ENCODE peak calls at places on chromosome 19, in six cellular contexts. T is H1; I is ovary; G is heart right ventricle; C is CD8-positive, alpha-beta T cell; O is breast epithelium. K is an unnamed sample.

GRCh38 chr19:58558623-58559274 is 338 bp upstream of the UBE2M start:
- DNase-seq in O (peak), T (peak), G (peak), C (peak), I (peak), K (peak)

GRCh38 chr19:33156354-33156753 is 24.4 kb downstream of the WDR88 start:
- DNase-seq in O (no peak), T (no peak), I (no peak), G (no peak), C (no peak), K (no peak)

GRCh38 chr19:17328517-17329060 is 6.1 kb downstream of the ANO8 start:
- DNase-seq in G (no peak), T (peak), I (no peak), C (no peak), O (no peak), K (no peak)

GRCh38 chr19:16645140-16645539 is 14.8 kb downstream of the SMIM7 start:
- DNase-seq in G (no peak), T (no peak), C (no peak), O (no peak), I (no peak), K (no peak)

GRCh38 chr19:51354103-51354741 is 12.0 kb downstream of the ETFB start:
- DNase-seq in T (no peak), C (no peak), I (no peak), G (no peak), O (no peak), K (peak)

GRCh38 chr19:3975637-3976087 is 4.8 kb upstream of the DAPK3 start:
- DNase-seq in I (no peak), O (no peak), G (no peak), T (peak), C (no peak), K (no peak)

GRCh38 chr19:29812080-29812880 is 489 bp downstream of the CCNE1 start:
- DNase-seq in C (no peak), I (peak), G (peak), O (no peak), T (peak), K (no peak)

GRCh38 chr19:37817180-37817911 is 38.0 kb upstream of the ZNF573 start:
- DNase-seq in G (peak), C (peak), T (peak), I (peak), O (peak), K (peak)

GRCh38 chr19:29810504-29810871 is 1.3 kb upstream of the CCNE1 start:
- DNase-seq in T (no peak), O (no peak), I (peak), G (no peak), C (no peak), K (no peak)

GRCh38 chr19:21587549-21587948 is 82.1 kb downstream of the ZNF429 start:
- DNase-seq in O (no peak), C (no peak), I (no peak), G (no peak), T (no peak), K (no peak)

GRCh38 chr19:29583196-29584006 is 22.7 kb upstream of the POP4 start:
- DNase-seq in O (no peak), I (no peak), T (no peak), G (no peak), C (no peak), K (no peak)

GRCh38 chr19:38319421-38320258 is at the start of gene KCNK6:
- DNase-seq in C (peak), O (peak), G (peak), T (peak), I (peak), K (peak)

GRCh38 chr19:35557539-35558399 is 5.7 kb downstream of the ATP4A start:
- DNase-seq in I (peak), O (peak), T (peak), G (peak), C (peak), K (peak)

GRCh38 chr19:55537741-55538111 is 793 bp upstream of the SBK2 start:
- DNase-seq in G (no peak), O (no peak), C (no peak), I (no peak), T (no peak), K (no peak)

GRCh38 chr19:38699647-38700349 is 44.5 kb downstream of the CAPN12 start:
- DNase-seq in T (no peak), C (no peak), O (no peak), G (no peak), I (no peak), K (no peak)

GRCh38 chr19:31214086-31214485 is 135.2 kb downstream of the TSHZ3 start:
- DNase-seq in T (no peak), I (no peak), G (peak), C (peak), O (peak), K (no peak)

GRCh38 chr19:51572908-51573307 is 1.8 kb downstream of the ZNF175 start:
- DNase-seq in C (no peak), O (no peak), G (no peak), I (no peak), T (no peak), K (no peak)

GRCh38 chr19:38267780-38268430 is 3.5 kb downstream of the SPINT2 start:
- DNase-seq in I (no peak), O (peak), C (no peak), T (no peak), G (no peak), K (peak)

GRCh38 chr19:3351702-3352447 is 14.5 kb upstream of the NFIC start:
- DNase-seq in C (no peak), G (no peak), O (no peak), I (no peak), T (no peak), K (no peak)

GRCh38 chr19:3129112-3129511 is 6.7 kb upstream of the GNA15 start:
- DNase-seq in O (no peak), T (no peak), C (no peak), I (no peak), G (no peak), K (no peak)

GRCh38 chr19:4575978-4576933 is 16.8 kb upstream of the SEMA6B start:
- DNase-seq in T (peak), G (peak), O (peak), C (peak), I (peak), K (peak)

GRCh38 chr19:18596752-18597157 is 8.2 kb downstream of the REX1BD start:
- DNase-seq in C (no peak), T (peak), O (no peak), I (peak), G (peak), K (peak)

GRCh38 chr19:3479819-3480215 is 508 bp downstream of the SMIM24 start:
- DNase-seq in O (no peak), T (peak), G (no peak), I (no peak), C (peak), K (peak)

GRCh38 chr19:8429044-8429443 is 15.7 kb upstream of the HNRNPM start:
- DNase-seq in T (no peak), O (no peak), C (no peak), G (no peak), I (no peak), K (no peak)

GRCh38 chr19:55688422-55689218 is 13.6 kb downstream of the EPN1 start:
- DNase-seq in T (no peak), G (no peak), I (peak), C (no peak), O (no peak), K (peak)

GRCh38 chr19:22606954-22607652 is 27.0 kb upstream of the ZNF492 start:
- DNase-seq in C (no peak), T (no peak), O (no peak), I (no peak), G (no peak), K (no peak)

GRCh38 chr19:38951187-38951586 is 20.4 kb downstream of the MRPS12 start:
- DNase-seq in C (no peak), T (no peak), I (no peak), G (no peak), O (no peak), K (no peak)

GRCh38 chr19:14511245-14511625 is 7.0 kb downstream of the DNAJB1 start:
- DNase-seq in G (no peak), O (no peak), T (no peak), I (no peak), C (no peak), K (peak)
- H3K27ac ChIP-seq in G (peak), O (no peak), T (no peak), I (no peak), C (no peak), K (no peak)

GRCh38 chr19:47239610-47240296 is 8.8 kb upstream of the BBC3 start:
- DNase-seq in C (peak), O (peak), G (peak), T (peak), I (no peak), K (peak)
- H3K4me3 ChIP-seq in C (peak), O (peak), G (peak), T (peak), I (peak), K (peak)

GRCh38 chr19:48637449-48637947 is 319 bp upstream of the DBP start:
- DNase-seq in G (peak), O (peak), T (peak), C (peak), I (peak), K (peak)

GRCh38 chr19:48636859-48637448 is at the start of gene DBP:
- DNase-seq in O (peak), C (no peak), T (peak), I (no peak), G (no peak), K (no peak)

GRCh38 chr19:48639483-48640375 is 2.5 kb upstream of the DBP start:
- DNase-seq in T (no peak), C (no peak), I (no peak), O (no peak), G (no peak), K (no peak)

GRCh38 chr19:48638831-48639381 is 1.7 kb upstream of the DBP start:
- DNase-seq in O (peak), G (no peak), I (no peak), C (no peak), T (peak), K (no peak)

DNA sequence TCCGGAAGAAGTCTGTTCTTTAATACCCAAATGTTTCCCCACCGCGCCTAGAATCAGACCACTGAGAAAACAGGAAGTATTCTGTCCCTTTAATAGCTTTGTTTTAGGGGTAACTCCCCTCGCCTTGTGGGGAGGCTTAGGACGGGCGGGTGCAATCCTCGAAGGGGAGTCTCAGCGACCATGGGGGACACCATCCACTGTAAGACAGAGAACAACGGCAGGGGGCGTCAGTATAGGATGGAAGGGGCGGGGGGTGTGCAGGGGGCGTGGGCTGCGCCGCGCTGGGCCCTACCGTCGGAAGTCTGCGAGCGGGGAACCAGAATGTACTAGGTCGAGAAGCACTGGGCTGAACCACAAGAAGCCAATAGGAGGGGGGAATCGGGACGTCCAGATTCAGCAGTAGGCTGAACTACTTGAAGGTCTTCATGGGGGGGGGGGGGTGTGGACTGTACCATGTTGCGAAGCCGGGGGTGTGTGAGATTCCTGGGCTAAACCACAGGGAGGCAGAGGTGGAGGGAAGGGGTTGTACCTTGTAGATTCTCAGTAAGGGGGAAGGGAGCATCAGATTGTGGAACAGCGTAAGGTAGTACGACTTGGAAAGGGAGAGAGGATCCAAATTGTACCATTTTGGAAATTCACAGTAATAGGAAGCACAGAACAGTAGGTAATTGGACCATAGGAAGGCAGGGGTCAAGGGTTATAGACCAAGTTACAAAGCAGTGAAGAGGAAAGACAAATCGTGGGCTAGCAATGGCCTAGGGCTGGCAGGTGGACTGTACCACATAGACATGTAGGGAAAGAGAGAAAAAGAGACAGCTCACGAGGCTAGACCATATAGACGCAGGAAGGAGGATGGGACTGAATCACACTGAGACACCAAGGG is 1.0 kb upstream of the DBP start:
- DNase-seq in C (peak), O (peak), G (peak), I (peak), T (peak), K (peak)
- TF ChIP-seq CTCF in C (no peak), O (peak), G (no peak), I (peak), T (no peak), K (no peak)

DNA sequence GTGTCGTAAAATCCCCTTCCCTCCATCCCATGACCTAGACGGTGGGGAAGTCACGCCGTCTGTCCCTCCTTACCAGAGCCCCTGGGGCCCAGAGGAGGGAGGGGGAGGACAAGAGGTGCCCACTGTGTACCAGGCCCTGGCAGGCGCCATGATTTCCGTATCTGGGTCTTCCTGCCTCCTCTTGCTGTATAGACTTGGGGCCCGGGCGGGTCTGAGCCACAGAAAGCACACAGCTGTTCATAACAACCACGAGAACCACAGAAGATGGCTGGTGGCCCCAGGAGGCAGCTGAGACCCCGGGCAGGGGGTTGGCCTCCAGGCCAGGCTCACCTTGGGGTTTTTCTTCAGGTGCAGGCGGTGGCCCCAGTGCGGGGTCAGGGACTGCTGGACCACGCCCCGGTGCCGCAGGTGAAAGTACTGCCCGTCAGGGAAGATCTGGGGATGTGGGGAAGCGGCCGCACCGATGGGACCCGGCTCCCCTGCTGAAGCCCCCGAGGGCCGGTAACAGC is 633 bp downstream of the PCSK4 start:
- DNase-seq in G (no peak), I (no peak), C (no peak), T (no peak), O (no peak), K (no peak)
- H3K27ac ChIP-seq in G (peak), I (no peak), C (no peak), T (no peak), O (peak), K (peak)

GRCh38 chr19:12623361-12624031 is 12.8 kb downstream of the ZNF791 start:
- DNase-seq in T (no peak), I (no peak), C (no peak), G (no peak), O (no peak), K (no peak)

GRCh38 chr19:12628040-12629022 is 17.6 kb downstream of the ZNF791 start:
- DNase-seq in I (no peak), T (no peak), G (no peak), O (no peak), C (no peak), K (no peak)

GRCh38 chr19:12629215-12629614 is 18.5 kb downstream of the ZNF791 start:
- DNase-seq in T (no peak), G (no peak), I (no peak), O (no peak), C (no peak), K (no peak)

DNA sequence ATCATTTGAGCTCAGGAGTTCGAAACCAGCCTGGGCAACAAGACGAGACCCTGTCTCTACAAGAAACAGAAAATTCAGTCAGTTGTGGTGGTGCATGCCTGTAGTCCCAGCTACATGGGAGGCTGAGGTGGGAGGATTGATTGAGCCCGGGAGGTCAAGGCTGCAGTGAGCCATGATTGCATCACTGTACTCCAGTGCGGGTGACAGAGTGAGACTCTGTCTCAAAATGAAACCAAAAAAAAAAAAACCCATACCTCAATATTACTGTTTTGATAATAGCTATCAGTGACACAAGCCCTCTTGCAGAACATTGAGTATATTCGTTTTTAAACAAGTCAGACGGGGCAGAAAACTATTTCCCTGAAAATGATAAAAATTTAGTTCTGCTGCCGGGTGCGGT is 16.2 kb downstream of the ZNF791 start:
- DNase-seq in T (no peak), G (no peak), C (no peak), O (no peak), I (no peak), K (no peak)
- H3K4me3 ChIP-seq in T (no peak), G (no peak), C (no peak), O (no peak), I (no peak), K (no peak)

DNA sequence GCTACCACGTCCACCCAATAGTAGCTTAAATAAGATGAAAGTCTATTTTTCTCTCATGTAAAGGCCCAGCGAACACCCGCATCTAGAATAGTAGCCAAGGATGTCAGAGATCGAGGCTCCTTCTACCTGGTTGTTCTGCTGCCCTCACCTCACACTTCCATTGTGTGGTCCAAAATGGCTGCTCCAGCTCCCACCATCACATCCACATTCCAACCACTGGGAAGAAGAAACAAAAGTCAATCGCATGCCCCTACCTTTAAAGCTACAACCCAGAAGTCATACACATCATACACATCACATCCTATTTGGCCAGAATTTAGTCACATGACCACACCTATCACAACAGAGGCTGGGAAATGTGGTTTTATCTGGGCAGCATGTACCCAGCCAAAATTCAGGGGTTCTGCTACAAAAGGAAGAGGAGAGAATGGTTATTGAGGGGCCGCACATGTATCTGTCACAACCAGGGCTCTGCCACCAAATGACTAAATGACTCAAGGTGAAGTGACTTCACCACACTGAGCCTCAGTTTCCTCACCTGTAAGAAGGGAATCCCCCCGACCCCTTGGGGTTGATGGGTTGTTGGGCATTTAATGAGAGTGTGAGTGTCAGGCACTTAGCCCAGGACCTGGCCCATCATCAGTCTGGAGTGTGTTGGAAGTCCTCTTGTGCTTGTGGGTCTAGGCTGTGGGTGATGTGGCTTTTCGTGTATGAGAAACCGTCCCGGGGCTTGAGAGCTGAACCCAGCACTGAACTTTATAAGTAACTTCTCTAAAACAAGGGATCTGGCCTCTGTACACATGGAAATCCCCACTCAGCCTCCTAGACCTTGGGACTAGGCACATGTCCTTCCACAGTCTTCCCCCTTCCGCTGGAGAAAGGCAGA is 10.2 kb upstream of the CBLC start:
- DNase-seq in C (no peak), I (no peak), G (no peak), T (no peak), O (no peak), K (no peak)
- TF ChIP-seq CTCF in C (no peak), I (no peak), G (no peak), T (no peak), O (no peak), K (no peak)